ENCODE peak calls at places on chromosomes 4 and X, in five cellular contexts. One of them, this sample, is unnamed.

GRCh38 chr4:78768447-78769177 is 7.5 kb upstream of the BMP2K start:
- DNase-seq in suprapubic skin: no peak
- DNase-seq in HepG2: peak
- DNase-seq in upper lobe of left lung: no peak
- DNase-seq in stomach: no peak
- DNase-seq in this sample: no peak

GRCh38 chrX:70762285-70762684 is 146.2 kb downstream of the TEX11 start:
- DNase-seq in suprapubic skin: no peak
- DNase-seq in HepG2: no peak
- DNase-seq in upper lobe of left lung: no peak
- DNase-seq in stomach: no peak
- DNase-seq in this sample: no peak

GRCh38 chr4:15665738-15666365 is 10.7 kb upstream of the FBXL5 start:
- DNase-seq in suprapubic skin: no peak
- DNase-seq in HepG2: no peak
- DNase-seq in upper lobe of left lung: peak
- DNase-seq in stomach: no peak
- DNase-seq in this sample: no peak

GRCh38 chr4:174423257-174423944 is 98.9 kb downstream of the HPGD start:
- DNase-seq in suprapubic skin: no peak
- DNase-seq in HepG2: no peak
- DNase-seq in upper lobe of left lung: peak
- DNase-seq in stomach: peak
- DNase-seq in this sample: no peak

GRCh38 chrX:129759576-129760061 is 20.1 kb upstream of the SASH3 start:
- DNase-seq in suprapubic skin: no peak
- DNase-seq in HepG2: no peak
- DNase-seq in upper lobe of left lung: peak
- DNase-seq in stomach: peak
- DNase-seq in this sample: no peak

GRCh38 chrX:13373807-13374187 is 53.9 kb upstream of the ATXN3L start:
- DNase-seq in suprapubic skin: no peak
- DNase-seq in HepG2: no peak
- DNase-seq in upper lobe of left lung: no peak
- DNase-seq in stomach: no peak
- DNase-seq in this sample: no peak

GRCh38 chr4:3041192-3042142 is 32.9 kb downstream of the HTT-AS start:
- DNase-seq in suprapubic skin: no peak
- DNase-seq in HepG2: peak
- DNase-seq in upper lobe of left lung: peak
- DNase-seq in stomach: peak
- DNase-seq in this sample: peak

GRCh38 chr4:7915875-7916242 is 23.8 kb downstream of the AFAP1 start:
- DNase-seq in suprapubic skin: no peak
- DNase-seq in HepG2: no peak
- DNase-seq in upper lobe of left lung: no peak
- DNase-seq in stomach: no peak
- DNase-seq in this sample: no peak

GRCh38 chrX:109732780-109733657 is at the start of gene ACSL4:
- DNase-seq in suprapubic skin: peak
- DNase-seq in HepG2: peak
- DNase-seq in upper lobe of left lung: peak
- DNase-seq in stomach: peak
- DNase-seq in this sample: peak

GRCh38 chr4:54784188-54784671 is 126.5 kb downstream of the KIT start:
- DNase-seq in suprapubic skin: peak
- DNase-seq in HepG2: no peak
- DNase-seq in upper lobe of left lung: peak
- DNase-seq in stomach: peak
- DNase-seq in this sample: peak

GRCh38 chrX:115408736-115409390 is 119.3 kb downstream of the LUZP4 start:
- DNase-seq in suprapubic skin: no peak
- DNase-seq in HepG2: no peak
- DNase-seq in upper lobe of left lung: no peak
- DNase-seq in stomach: no peak
- DNase-seq in this sample: no peak

GRCh38 chrX:55907968-55908607 is 190.5 kb downstream of the RRAGB start:
- DNase-seq in suprapubic skin: no peak
- DNase-seq in HepG2: no peak
- DNase-seq in upper lobe of left lung: peak
- DNase-seq in stomach: peak
- DNase-seq in this sample: peak

GRCh38 chr4:140150636-140150885 is 3.4 kb downstream of the MAML3 start:
- DNase-seq in suprapubic skin: peak
- DNase-seq in HepG2: no peak
- DNase-seq in upper lobe of left lung: peak
- DNase-seq in stomach: peak
- DNase-seq in this sample: no peak

GRCh38 chr4:147122697-147123472 is 177.2 kb upstream of the TTC29 start:
- DNase-seq in suprapubic skin: no peak
- DNase-seq in HepG2: no peak
- DNase-seq in upper lobe of left lung: no peak
- DNase-seq in stomach: no peak
- DNase-seq in this sample: no peak

GRCh38 chrX:80174925-80175574 is 160.5 kb downstream of the TBX22 start:
- DNase-seq in suprapubic skin: no peak
- DNase-seq in HepG2: no peak
- DNase-seq in upper lobe of left lung: no peak
- DNase-seq in stomach: peak
- DNase-seq in this sample: no peak

GRCh38 chr4:112038861-112039260 is 106.4 kb upstream of the FAM241A start:
- DNase-seq in suprapubic skin: no peak
- DNase-seq in HepG2: no peak
- DNase-seq in upper lobe of left lung: no peak
- DNase-seq in stomach: no peak
- DNase-seq in this sample: no peak

GRCh38 chr4:26081795-26082498 is 167.9 kb downstream of the SMIM20 start:
- DNase-seq in suprapubic skin: no peak
- DNase-seq in HepG2: peak
- DNase-seq in upper lobe of left lung: no peak
- DNase-seq in stomach: no peak
- DNase-seq in this sample: no peak

GRCh38 chr4:1193206-1194027 is 21.0 kb upstream of the SPON2 start:
- DNase-seq in suprapubic skin: no peak
- DNase-seq in HepG2: no peak
- DNase-seq in upper lobe of left lung: no peak
- DNase-seq in stomach: peak
- DNase-seq in this sample: peak

GRCh38 chrX:130523460-130524394 is 121.9 kb downstream of the RBMX2 start:
- DNase-seq in suprapubic skin: no peak
- DNase-seq in HepG2: no peak
- DNase-seq in upper lobe of left lung: no peak
- DNase-seq in stomach: peak
- DNase-seq in this sample: peak

GRCh38 chr4:137819964-137820383 is 287.7 kb upstream of the PCDH18 start:
- DNase-seq in suprapubic skin: no peak
- DNase-seq in HepG2: peak
- DNase-seq in upper lobe of left lung: no peak
- DNase-seq in stomach: no peak
- DNase-seq in this sample: no peak

GRCh38 chr4:113468165-113469022 is 293.1 kb downstream of the CAMK2D start:
- DNase-seq in suprapubic skin: no peak
- DNase-seq in HepG2: peak
- DNase-seq in upper lobe of left lung: peak
- DNase-seq in stomach: peak
- DNase-seq in this sample: peak

GRCh38 chrX:130110379-130111219 is at the start of gene ELF4:
- DNase-seq in suprapubic skin: no peak
- DNase-seq in HepG2: no peak
- DNase-seq in upper lobe of left lung: peak
- DNase-seq in stomach: peak
- DNase-seq in this sample: peak

GRCh38 chr4:175263537-175263936 is 345.4 kb downstream of the ADAM29 start:
- DNase-seq in suprapubic skin: no peak
- DNase-seq in HepG2: no peak
- DNase-seq in upper lobe of left lung: no peak
- DNase-seq in stomach: no peak
- DNase-seq in this sample: no peak

GRCh38 chrX:136260801-136261200 is 9.6 kb upstream of the MAP7D3 start:
- DNase-seq in suprapubic skin: no peak
- DNase-seq in HepG2: no peak
- DNase-seq in upper lobe of left lung: no peak
- DNase-seq in stomach: no peak
- DNase-seq in this sample: no peak

GRCh38 chrX:28135378-28136047 is 154.3 kb upstream of the DCAF8L1 start:
- DNase-seq in suprapubic skin: no peak
- DNase-seq in HepG2: no peak
- DNase-seq in upper lobe of left lung: no peak
- DNase-seq in stomach: no peak
- DNase-seq in this sample: no peak

GRCh38 chrX:63525491-63525890 is 174.4 kb upstream of the SPIN4 start:
- DNase-seq in suprapubic skin: no peak
- DNase-seq in HepG2: no peak
- DNase-seq in upper lobe of left lung: no peak
- DNase-seq in stomach: no peak
- DNase-seq in this sample: no peak

GRCh38 chr4:72031868-72032619 is at the start of gene NPFFR2:
- DNase-seq in suprapubic skin: no peak
- DNase-seq in HepG2: no peak
- DNase-seq in upper lobe of left lung: peak
- DNase-seq in stomach: no peak
- DNase-seq in this sample: no peak
- TF ChIP-seq EP300 in suprapubic skin: no peak
- TF ChIP-seq EP300 in HepG2: no peak
- TF ChIP-seq EP300 in upper lobe of left lung: no peak
- TF ChIP-seq EP300 in stomach: no peak
- TF ChIP-seq EP300 in this sample: no peak

GRCh38 chrX:11376163-11376562 is 83.0 kb downstream of the AMELX start:
- DNase-seq in suprapubic skin: no peak
- DNase-seq in HepG2: no peak
- DNase-seq in upper lobe of left lung: no peak
- DNase-seq in stomach: no peak
- DNase-seq in this sample: no peak

GRCh38 chrX:11371106-11371505 is 77.9 kb downstream of the AMELX start:
- DNase-seq in suprapubic skin: no peak
- DNase-seq in HepG2: no peak
- DNase-seq in upper lobe of left lung: no peak
- DNase-seq in stomach: no peak
- DNase-seq in this sample: no peak

GRCh38 chrX:11380187-11380586 is 87.0 kb downstream of the AMELX start:
- DNase-seq in suprapubic skin: no peak
- DNase-seq in HepG2: no peak
- DNase-seq in upper lobe of left lung: no peak
- DNase-seq in stomach: no peak
- DNase-seq in this sample: no peak

GRCh38 chrX:11375614-11376119 is 82.5 kb downstream of the AMELX start:
- DNase-seq in suprapubic skin: no peak
- DNase-seq in HepG2: no peak
- DNase-seq in upper lobe of left lung: no peak
- DNase-seq in stomach: no peak
- DNase-seq in this sample: no peak

GRCh38 chrX:11374570-11374969 is 81.4 kb downstream of the AMELX start:
- DNase-seq in suprapubic skin: no peak
- DNase-seq in HepG2: no peak
- DNase-seq in upper lobe of left lung: no peak
- DNase-seq in stomach: no peak
- DNase-seq in this sample: no peak
- TF ChIP-seq EP300 in suprapubic skin: no peak
- TF ChIP-seq EP300 in HepG2: no peak
- TF ChIP-seq EP300 in upper lobe of left lung: no peak
- TF ChIP-seq EP300 in stomach: no peak
- TF ChIP-seq EP300 in this sample: no peak

DNA sequence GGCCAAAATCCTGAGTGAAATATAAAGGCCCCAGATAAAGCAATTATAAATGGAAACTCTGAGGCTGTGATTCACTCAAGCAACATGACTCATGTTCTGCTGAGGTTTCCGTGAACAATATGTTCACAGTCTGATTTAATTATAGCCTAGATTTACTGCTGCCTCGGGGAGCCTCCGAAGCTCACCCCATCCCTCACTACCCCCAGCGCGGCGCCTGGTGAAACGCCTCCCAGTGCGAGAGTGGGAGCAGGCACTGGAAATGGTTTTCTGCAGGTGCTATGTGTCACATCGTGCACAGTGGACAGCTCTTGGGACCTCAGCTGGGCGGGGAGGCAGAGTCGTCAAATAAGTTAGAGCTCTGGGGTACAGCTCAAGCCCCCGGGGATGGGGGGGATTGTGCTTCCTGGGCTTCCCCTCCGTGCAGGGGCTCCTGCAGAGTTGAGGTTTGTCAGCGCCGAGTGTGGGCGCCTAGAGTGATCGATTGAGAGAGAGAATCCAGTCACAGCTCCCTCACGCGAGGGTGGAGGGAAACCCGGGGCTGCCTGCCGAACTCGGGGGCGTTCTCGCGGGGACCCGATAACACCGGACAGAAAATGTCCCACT is 110.6 kb downstream of the PHKA2 start:
- DNase-seq in suprapubic skin: no peak
- DNase-seq in HepG2: no peak
- DNase-seq in upper lobe of left lung: no peak
- DNase-seq in stomach: no peak
- DNase-seq in this sample: no peak
- TF ChIP-seq EP300 in suprapubic skin: no peak
- TF ChIP-seq EP300 in HepG2: no peak
- TF ChIP-seq EP300 in upper lobe of left lung: no peak
- TF ChIP-seq EP300 in stomach: no peak
- TF ChIP-seq EP300 in this sample: no peak

GRCh38 chrX:42732506-42732905 is 45.5 kb downstream of the PPP1R2C start:
- DNase-seq in suprapubic skin: no peak
- DNase-seq in HepG2: no peak
- DNase-seq in upper lobe of left lung: no peak
- DNase-seq in stomach: no peak
- DNase-seq in this sample: no peak
- TF ChIP-seq EP300 in suprapubic skin: no peak
- TF ChIP-seq EP300 in HepG2: no peak
- TF ChIP-seq EP300 in upper lobe of left lung: no peak
- TF ChIP-seq EP300 in stomach: no peak
- TF ChIP-seq EP300 in this sample: no peak

DNA sequence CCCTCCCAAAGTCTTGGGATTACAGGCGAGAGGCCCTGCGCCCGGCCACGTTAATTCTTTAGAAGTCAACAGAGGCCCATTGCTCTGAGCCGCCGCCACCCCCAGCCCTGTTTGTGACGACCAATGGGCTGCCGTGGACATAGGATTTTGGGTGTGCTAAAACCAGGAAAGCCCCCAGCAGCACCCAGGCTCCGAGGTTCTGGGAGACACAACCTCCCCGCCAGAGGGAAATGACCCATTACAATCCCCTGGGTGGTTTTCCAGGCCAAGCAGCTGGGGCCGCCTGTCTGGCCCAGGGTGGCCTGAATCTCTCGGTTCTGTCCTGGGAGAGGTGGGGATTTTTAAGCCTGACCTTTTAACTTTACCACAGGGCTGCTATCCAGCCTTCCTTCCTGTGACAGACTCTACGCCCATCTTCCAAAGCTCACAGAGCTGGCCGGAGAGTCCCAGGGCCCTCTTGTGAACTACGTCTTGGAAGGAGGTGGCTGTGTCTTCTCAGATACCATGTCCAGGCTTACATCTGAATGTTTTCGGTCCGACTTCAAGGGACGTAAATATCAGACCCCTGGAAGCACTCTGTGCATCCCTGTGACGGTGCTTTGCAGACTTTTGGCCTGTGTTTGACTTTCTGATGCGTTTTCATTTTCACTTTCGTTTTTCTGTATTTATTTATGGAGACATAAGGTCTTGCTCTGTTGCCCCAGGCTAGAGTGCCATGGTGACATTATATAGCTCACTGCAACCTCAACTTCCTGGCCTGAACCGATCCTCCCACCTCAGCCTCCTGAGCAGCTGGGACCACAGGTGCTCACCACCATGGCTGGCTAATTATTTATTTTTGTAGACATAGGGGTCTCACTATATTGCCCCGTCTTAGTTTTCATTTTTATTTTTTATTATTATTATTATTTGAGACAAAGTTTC is 36.0 kb downstream of the P2RY8 start:
- DNase-seq in suprapubic skin: peak
- DNase-seq in HepG2: no peak
- DNase-seq in upper lobe of left lung: no peak
- DNase-seq in stomach: no peak
- DNase-seq in this sample: no peak
- TF ChIP-seq EP300 in suprapubic skin: no peak
- TF ChIP-seq EP300 in HepG2: no peak
- TF ChIP-seq EP300 in upper lobe of left lung: no peak
- TF ChIP-seq EP300 in stomach: no peak
- TF ChIP-seq EP300 in this sample: no peak

This sample was measured in ovary.